ENCODE peak calls at places on chromosomes 11 and 22, in four cellular contexts. F is K562, P is H1, G is HepG2. X is an unnamed sample.

GRCh38 chr11:76566811-76567210 is 103.7 kb downstream of the LRRC32 start:
- DNase-seq in F (no peak), P (no peak), G (no peak), X (no peak)

GRCh38 chr11:5679811-5680210 is 5.1 kb downstream of the TRIM5 start:
- DNase-seq in F (no peak), P (no peak), G (no peak), X (no peak)

GRCh38 chr11:126333142-126333541 is 22.3 kb upstream of the ST3GAL4 start:
- DNase-seq in F (no peak), P (no peak), G (no peak), X (no peak)

GRCh38 chr22:23216331-23217170 is 36.2 kb downstream of the BCR start:
- DNase-seq in F (peak), P (no peak), G (peak), X (no peak)

GRCh38 chr11:118887219-118887618 is 3.5 kb downstream of the CXCR5 start:
- DNase-seq in F (no peak), P (no peak), G (no peak), X (no peak)

GRCh38 chr11:61955031-61955415 is 4.9 kb downstream of the BEST1 start:
- DNase-seq in F (peak), P (no peak), G (peak), X (peak)

GRCh38 chr11:1227551-1228182 is 4.8 kb downstream of the MUC5B start:
- DNase-seq in F (peak), P (no peak), G (no peak), X (no peak)

GRCh38 chr11:112590778-112591177 is 330.1 kb upstream of the PLET1 start:
- DNase-seq in F (no peak), P (no peak), G (no peak), X (no peak)

GRCh38 chr11:68735125-68735524 is 16.2 kb downstream of the TESMIN start:
- DNase-seq in F (no peak), P (no peak), G (no peak), X (no peak)

GRCh38 chr11:109309153-109309552 is 112.8 kb upstream of the C11orf87 start:
- DNase-seq in F (no peak), P (no peak), G (no peak), X (no peak)

GRCh38 chr22:42929838-42930155 is 72.7 kb upstream of the ARFGAP3 start:
- DNase-seq in F (no peak), P (no peak), G (no peak), X (no peak)

GRCh38 chr11:56950510-56950909 is 38.2 kb upstream of the OR5AK2 start:
- DNase-seq in F (no peak), P (no peak), G (no peak), X (no peak)

GRCh38 chr11:697028-697491 is 1.4 kb downstream of the TMEM80 start:
- DNase-seq in F (no peak), P (no peak), G (no peak), X (no peak)

GRCh38 chr22:42619261-42620063 is 4.8 kb upstream of the POLDIP3 start:
- DNase-seq in F (no peak), P (no peak), G (no peak), X (no peak)

GRCh38 chr11:281486-282161 is 3.4 kb downstream of the NLRP6 start:
- DNase-seq in F (no peak), P (peak), G (no peak), X (no peak)

GRCh38 chr11:46273511-46274205 is 3.8 kb upstream of the CREB3L1 start:
- DNase-seq in F (peak), P (no peak), G (peak), X (peak)

GRCh38 chr22:42985541-42985925 is 29.4 kb downstream of the PACSIN2 start:
- DNase-seq in F (no peak), P (no peak), G (no peak), X (no peak)

GRCh38 chr11:2310073-2310785 is 8.4 kb downstream of the TSPAN32 start:
- DNase-seq in F (no peak), P (no peak), G (no peak), X (no peak)

GRCh38 chr22:37732699-37733607 is 36.1 kb downstream of the TRIOBP start:
- DNase-seq in F (no peak), P (no peak), G (no peak), X (no peak)

GRCh38 chr22:19957445-19957844 is 15.8 kb upstream of the TXNRD2 start:
- DNase-seq in F (no peak), P (no peak), G (no peak), X (no peak)

GRCh38 chr11:6599884-6600390 is 3.5 kb downstream of the RRP8 start:
- DNase-seq in F (no peak), P (peak), G (no peak), X (no peak)

GRCh38 chr22:24420072-24420976 is 7.1 kb upstream of the ADORA2A start:
- DNase-seq in F (no peak), P (no peak), G (peak), X (no peak)

GRCh38 chr22:24550028-24550901 is 4.7 kb downstream of the GUCD1 start:
- DNase-seq in F (no peak), P (no peak), G (peak), X (no peak)

GRCh38 chr22:47918276-47918928 is 1156.0 kb downstream of the TBC1D22A start:
- DNase-seq in F (no peak), P (no peak), G (no peak), X (no peak)

GRCh38 chr11:134155946-134156865 is 67.6 kb downstream of the NCAPD3 start:
- DNase-seq in F (no peak), P (no peak), G (no peak), X (no peak)

GRCh38 chr11:76790251-76790650 is 7.1 kb downstream of the TSKU start:
- DNase-seq in F (no peak), P (no peak), G (no peak), X (no peak)

GRCh38 chr22:23183107-23183698 is 2.9 kb downstream of the BCR start:
- DNase-seq in F (peak), P (peak), G (peak), X (no peak)

GRCh38 chr11:11821899-11822298 is 19.9 kb upstream of the USP47 start:
- DNase-seq in F (no peak), P (no peak), G (no peak), X (no peak)

GRCh38 chr11:126104420-126104819 is 41.8 kb upstream of the CDON start:
- DNase-seq in F (no peak), P (peak), G (no peak), X (no peak)

GRCh38 chr11:66688561-66689534 is 11.2 kb upstream of the RBM4B start:
- DNase-seq in F (no peak), P (no peak), G (no peak), X (no peak)

GRCh38 chr11:66687831-66688281 is 10.2 kb upstream of the RBM4B start:
- DNase-seq in F (no peak), P (no peak), G (no peak), X (no peak)

GRCh38 chr11:66692446-66692845 is 14.8 kb upstream of the RBM4B start:
- DNase-seq in F (no peak), P (no peak), G (no peak), X (no peak)

GRCh38 chr11:66691311-66691980 is 13.8 kb upstream of the RBM4B start:
- DNase-seq in F (no peak), P (no peak), G (no peak), X (no peak)

DNA sequence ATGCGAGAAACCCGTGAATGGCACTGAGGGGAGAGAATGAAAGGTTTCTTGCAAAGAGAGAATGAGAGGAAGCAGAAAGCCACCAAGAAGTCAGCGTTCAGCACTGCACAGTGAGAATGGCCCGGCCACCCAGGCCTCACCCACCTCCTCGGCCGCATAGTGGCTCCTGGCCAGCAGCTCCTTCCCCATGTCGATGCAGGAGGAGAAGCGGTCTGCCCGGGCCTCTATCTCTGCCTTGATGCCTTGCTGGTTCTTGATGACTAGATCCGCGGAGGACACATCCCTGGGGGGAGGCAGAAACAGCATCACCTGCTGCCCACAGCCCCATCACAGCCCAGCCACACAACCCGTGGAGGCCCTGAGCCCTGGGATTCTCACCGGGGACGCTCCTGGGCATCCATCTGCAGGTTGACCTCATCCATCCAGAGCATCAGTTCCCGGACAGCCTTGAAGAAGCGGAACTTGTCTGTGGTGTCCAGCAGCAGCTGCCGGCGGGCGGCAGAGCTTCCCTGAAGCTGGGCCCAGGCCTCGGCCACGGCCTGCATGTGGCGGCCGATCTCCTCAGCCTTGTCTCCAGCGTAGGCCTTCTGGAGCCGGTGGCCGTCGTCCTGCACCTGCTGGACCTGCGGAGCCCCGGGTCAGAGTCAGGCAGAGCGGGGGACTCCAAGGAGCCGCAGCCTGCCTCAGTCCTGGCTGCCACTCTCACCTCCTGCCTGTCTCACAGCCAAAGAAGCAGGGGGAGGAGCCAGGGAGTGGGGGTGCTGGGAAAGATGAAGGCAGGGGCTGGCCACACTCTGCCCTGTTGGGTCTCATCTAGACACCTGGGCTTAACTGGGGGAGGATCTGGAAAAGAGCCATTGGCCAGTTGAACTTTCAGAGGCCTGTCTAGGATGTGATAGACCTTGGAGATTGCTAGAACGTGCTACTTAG is 12.2 kb upstream of the RBM4B start:
- DNase-seq in F (no peak), P (no peak), G (no peak), X (no peak)
- TF ChIP-seq PHF8 in F (no peak), P (no peak), G (no peak), X (no peak)

GRCh38 chr22:29555065-29555644 is 1.6 kb upstream of the THOC5 start:
- DNase-seq in F (no peak), P (no peak), G (no peak), X (no peak)

GRCh38 chr22:29559030-29559429 is 5.5 kb upstream of the THOC5 start:
- DNase-seq in F (no peak), P (no peak), G (no peak), X (no peak)

GRCh38 chr22:29550005-29550404 is 3.6 kb downstream of the THOC5 start:
- DNase-seq in F (no peak), P (no peak), G (no peak), X (no peak)

GRCh38 chr22:29553391-29554224 is at the start of gene THOC5:
- DNase-seq in F (peak), P (peak), G (peak), X (peak)
- TF ChIP-seq RFX5 in F (no peak), P (no peak), G (no peak), X (no peak)

GRCh38 chr22:17579535-17579981 is 16.3 kb downstream of the SLC25A18 start:
- DNase-seq in F (no peak), P (no peak), G (no peak), X (no peak)

GRCh38 chr22:17578129-17578754 is 14.9 kb downstream of the SLC25A18 start:
- DNase-seq in F (no peak), P (no peak), G (peak), X (no peak)

GRCh38 chr22:17575681-17576080 is 12.4 kb downstream of the SLC25A18 start:
- DNase-seq in F (no peak), P (no peak), G (no peak), X (no peak)

GRCh38 chr22:17575151-17575550 is 11.9 kb downstream of the SLC25A18 start:
- DNase-seq in F (no peak), P (no peak), G (no peak), X (no peak)

DNA sequence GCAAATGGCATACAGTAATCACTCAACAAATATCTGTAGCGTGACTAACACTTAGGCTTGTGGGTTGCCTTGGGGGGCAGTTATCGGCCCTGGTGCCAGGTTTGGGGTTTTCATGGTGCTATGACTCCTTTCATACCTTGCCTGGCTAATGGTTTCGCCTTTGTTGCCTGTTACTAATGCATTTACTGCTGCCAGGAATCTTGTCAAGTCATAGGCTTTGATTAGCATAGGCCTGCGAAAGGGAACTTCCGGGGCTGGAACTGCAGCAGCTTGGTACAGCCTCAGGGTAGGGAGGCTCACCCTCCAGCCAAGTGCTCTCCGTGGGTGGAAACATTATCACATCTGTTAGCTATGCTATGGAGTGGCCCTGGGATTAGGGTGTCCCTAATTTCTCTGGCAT is 13.2 kb downstream of the SLC25A18 start:
- DNase-seq in F (peak), P (no peak), G (no peak), X (no peak)
- TF ChIP-seq PHF8 in F (no peak), P (no peak), G (no peak), X (no peak)

DNA sequence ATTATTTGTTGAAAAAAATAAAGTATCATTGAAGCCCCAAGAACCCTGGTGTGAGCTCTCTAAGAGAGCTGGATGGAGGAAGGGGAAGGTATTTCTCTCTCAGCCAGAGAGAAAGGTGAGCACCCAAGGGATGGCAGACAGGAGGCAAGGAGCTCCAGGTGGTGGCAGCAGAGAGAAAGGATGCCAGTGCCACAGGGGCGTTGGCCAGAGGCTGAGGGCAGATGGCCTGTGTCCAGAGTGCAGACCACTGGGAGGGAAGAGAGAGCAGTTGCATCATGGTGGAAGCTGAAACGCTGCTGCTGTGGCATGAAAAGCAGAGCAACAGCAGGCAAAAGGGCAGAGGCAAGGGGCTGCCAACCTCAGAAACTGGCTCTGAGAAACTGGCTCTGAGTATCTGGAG is 8.5 kb downstream of the SPON1 start:
- DNase-seq in F (no peak), P (peak), G (peak), X (peak)
- TF ChIP-seq RFX5 in F (no peak), P (no peak), G (no peak), X (no peak)

GRCh38 chr11:33695051-33695566 is 5.5 kb downstream of the C11orf91 start:
- DNase-seq in F (no peak), P (no peak), G (peak), X (no peak)
- TF ChIP-seq PHF8 in F (no peak), P (no peak), G (peak), X (no peak)

GRCh38 chr11:92965196-92965595 is 4.3 kb upstream of the MTNR1B start:
- DNase-seq in F (no peak), P (no peak), G (no peak), X (no peak)
- TF ChIP-seq RFX5 in F (no peak), P (no peak), G (no peak), X (no peak)

X was measured in A549.